ENCODE peak calls at places on chromosome 20, in five cellular contexts. C is HCT116, M is K562, Q is H1, U is heart left ventricle. E is an unnamed sample.
A peak's percentile ranks its signal among the peaks of the same experiment; 100 is the strongest.

GRCh38 chr20:49325981-49326380 is 48.1 kb upstream of the ZNFX1 start:
- DNase-seq in C (no peak), U (no peak), Q (no peak), M (no peak), E (no peak)

GRCh38 chr20:54172532-54172855 is 1.3 kb downstream of the CYP24A1 start:
- DNase-seq in M (no peak), Q (no peak), U (no peak), C (no peak), E (no peak)

GRCh38 chr20:43017241-43018030 is 172.3 kb downstream of the PTPRT start:
- DNase-seq in U (no peak), C (no peak), M (no peak), Q (no peak), E (no peak)

GRCh38 chr20:4261333-4262284 is 246.3 kb upstream of the RNF24 start:
- DNase-seq in U (no peak), M (no peak), C (no peak), Q (no peak), E (no peak)

GRCh38 chr20:63126876-63127699 is 88.8 kb downstream of the YTHDF1 start:
- DNase-seq in C (no peak), Q (no peak), M (no peak), U (no peak), E (no peak)

GRCh38 chr20:11676618-11677289 is 240.9 kb upstream of the BTBD3 start:
- DNase-seq in U (peak; percentile 58), C (peak; percentile 6), Q (peak; percentile 86), M (peak; percentile 25), E (no peak)

GRCh38 chr20:51648571-51648947 is 106.0 kb upstream of the NFATC2 start:
- DNase-seq in U (no peak), M (no peak), C (no peak), Q (no peak), E (no peak)

GRCh38 chr20:44952731-44953130 is 7.5 kb downstream of the TOMM34 start:
- DNase-seq in M (no peak), Q (no peak), U (no peak), C (no peak), E (no peak)

GRCh38 chr20:21613512-21613911 is 92.0 kb upstream of the PAX1 start:
- DNase-seq in Q (no peak), M (no peak), U (no peak), C (no peak), E (no peak)

GRCh38 chr20:50136822-50137599 is 16.5 kb downstream of the PEDS1 start:
- DNase-seq in Q (no peak), U (no peak), C (no peak), M (no peak), E (no peak)

GRCh38 chr20:15812696-15813095 is 760.6 kb downstream of the KIF16B start:
- DNase-seq in C (no peak), U (no peak), M (no peak), Q (no peak), E (no peak)

GRCh38 chr20:37518606-37519507 is 2.2 kb upstream of the NNAT start:
- DNase-seq in Q (no peak), U (peak; percentile 76), M (no peak), C (no peak), E (no peak)

GRCh38 chr20:23634985-23635767 is 2.6 kb downstream of the CST3 start:
- DNase-seq in C (no peak), U (peak; percentile 50), M (no peak), Q (no peak), E (no peak)

GRCh38 chr20:62120365-62120762 is 1.9 kb upstream of the LSM14B start:
- DNase-seq in U (no peak), M (no peak), Q (no peak), C (no peak), E (no peak)

GRCh38 chr20:62122659-62123449 is 579 bp downstream of the LSM14B start:
- DNase-seq in Q (no peak), C (no peak), U (peak; percentile 54), M (peak; percentile 82), E (no peak)

GRCh38 chr20:62121776-62122658 is at the start of gene LSM14B:
- DNase-seq in U (peak; percentile 97), M (peak; percentile 97), Q (peak; percentile 92), C (peak; percentile 89), E (peak; percentile 92)

GRCh38 chr20:62119591-62120364 is 2.5 kb upstream of the LSM14B start:
- DNase-seq in C (no peak), Q (no peak), M (no peak), U (peak; percentile 84), E (no peak)

DNA sequence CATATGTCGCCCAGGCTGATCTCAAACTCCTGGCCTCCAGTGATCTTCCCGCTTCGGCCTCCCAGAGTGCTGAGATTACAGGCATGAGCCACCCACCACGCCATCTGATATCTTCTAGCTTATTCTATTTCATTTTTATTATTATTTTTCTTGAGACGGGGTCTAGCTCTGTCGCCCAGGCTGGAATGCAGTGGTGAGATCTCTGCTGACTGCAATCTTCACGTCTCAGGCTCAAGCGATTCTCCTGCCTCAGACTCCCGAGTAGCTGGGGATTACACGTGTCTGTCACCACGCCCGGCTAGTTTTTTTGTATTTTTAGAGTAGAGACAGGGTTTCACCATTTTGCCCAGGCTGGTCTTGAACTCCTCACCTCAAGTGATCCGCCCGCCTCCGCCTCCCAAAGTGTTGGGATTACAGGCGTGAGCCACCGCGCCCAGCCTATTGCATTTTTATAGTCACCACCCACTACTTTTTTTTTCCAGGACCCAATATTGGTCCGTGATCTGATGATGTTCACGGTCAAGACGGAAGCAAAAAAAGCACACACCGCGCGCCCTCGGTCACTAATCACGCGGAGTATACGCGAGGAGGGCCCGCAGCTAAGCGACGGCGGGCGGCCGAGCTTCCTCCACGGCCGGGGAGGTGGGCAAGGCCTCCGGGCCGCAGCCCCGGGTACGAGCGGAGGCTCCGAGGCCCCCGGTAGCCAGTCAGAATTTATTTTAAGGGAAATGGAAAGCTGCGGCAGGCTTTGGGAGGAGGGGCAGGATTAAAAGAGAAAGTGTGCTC is 1.1 kb upstream of the LSM14B start:
- DNase-seq in U (no peak), M (no peak), Q (no peak), C (peak; percentile 27), E (no peak)
- TF ChIP-seq POLR2A in U (peak; percentile 72), M (peak; percentile 64), Q (no peak), C (peak; percentile 66), E (no peak)

DNA sequence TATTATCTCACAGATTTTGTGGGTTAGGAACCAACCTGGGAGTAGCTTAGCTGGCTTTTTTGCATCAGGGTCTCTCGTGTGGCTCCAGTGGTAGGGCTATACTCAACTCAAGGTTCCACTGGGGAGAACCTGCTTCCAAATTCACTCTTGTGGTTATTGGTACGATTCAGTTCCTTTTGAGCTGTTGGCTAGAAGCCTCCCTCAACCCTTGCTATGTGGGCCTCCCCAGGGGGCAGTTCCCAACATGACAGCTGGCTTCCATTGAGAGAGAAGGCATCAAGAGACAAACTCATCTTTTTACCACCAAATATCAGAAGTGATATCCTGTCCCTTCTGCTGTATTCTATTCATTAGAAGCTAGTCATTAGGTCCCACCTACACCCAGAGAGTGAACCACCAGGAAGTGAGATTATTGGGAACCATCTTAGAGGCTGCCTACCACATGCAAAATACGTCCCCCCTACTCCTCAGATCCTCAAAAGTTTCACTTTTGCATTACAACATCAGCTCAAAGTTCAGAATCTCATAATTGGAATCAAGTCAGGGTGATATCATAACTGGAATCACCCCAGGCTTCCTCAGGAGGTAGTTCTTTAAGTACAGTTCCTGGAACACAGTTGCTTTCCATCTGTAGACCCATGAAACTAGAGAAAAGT is 31.0 kb downstream of the MKKS start:
- DNase-seq in Q (no peak), U (no peak), C (no peak), M (no peak), E (no peak)
- H3K4me1 ChIP-seq in Q (no peaks in the 10 kb centered on the region), U (no peaks in the 10 kb centered on the region), C (no peaks in the 10 kb centered on the region), M (no peaks in the 10 kb centered on the region), E (no peaks in the 10 kb centered on the region)

GRCh38 chr20:17875106-17875980 is 93.3 kb downstream of the SNX5 start:
- DNase-seq in C (no peak), Q (no peak), U (peak; percentile 58), M (no peak), E (no peak)
- TF ChIP-seq POLR2A in C (no peak), Q (no peak), U (no peak), M (no peak), E (no peak)

DNA sequence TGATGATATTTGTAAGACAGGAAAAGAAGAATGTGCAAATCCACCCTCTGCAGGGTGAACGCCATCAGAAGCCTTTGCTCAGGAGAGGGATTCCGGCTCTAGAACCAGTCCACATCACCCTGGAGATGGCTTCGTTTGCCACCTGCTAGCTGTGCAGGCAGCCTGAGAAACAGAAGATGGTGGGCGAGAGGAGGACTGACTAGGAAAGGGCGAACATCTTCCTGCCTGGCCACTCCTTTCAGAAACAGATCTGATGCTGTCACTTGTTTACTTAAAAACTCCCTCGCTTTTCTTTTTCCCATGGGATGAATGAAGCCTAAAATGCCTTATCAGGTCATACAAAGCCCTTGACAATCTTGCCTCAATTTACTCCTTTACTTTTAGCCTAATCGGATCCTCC is 1.2 kb downstream of the PTPRA start:
- DNase-seq in U (no peak), M (no peak), C (no peak), Q (no peak), E (no peak)
- H3K4me1 ChIP-seq in U (peaks cover 39% of the 10 kb centered on the region), M (peaks cover 32% of the 10 kb centered on the region), C (peaks cover 43% of the 10 kb centered on the region), Q (peaks cover 3% of the 10 kb centered on the region), E (peaks cover 38% of the 10 kb centered on the region)

GRCh38 chr20:1118336-1119127 is at the start of gene PSMF1:
- DNase-seq in M (peak; percentile 86), U (peak; percentile 96), Q (peak; percentile 98), C (peak; percentile 87), E (peak; percentile 72)
- TF ChIP-seq POLR2A in M (peak; percentile 84), U (no peak), Q (peak; percentile 25), C (peak; percentile 95), E (no peak)

DNA sequence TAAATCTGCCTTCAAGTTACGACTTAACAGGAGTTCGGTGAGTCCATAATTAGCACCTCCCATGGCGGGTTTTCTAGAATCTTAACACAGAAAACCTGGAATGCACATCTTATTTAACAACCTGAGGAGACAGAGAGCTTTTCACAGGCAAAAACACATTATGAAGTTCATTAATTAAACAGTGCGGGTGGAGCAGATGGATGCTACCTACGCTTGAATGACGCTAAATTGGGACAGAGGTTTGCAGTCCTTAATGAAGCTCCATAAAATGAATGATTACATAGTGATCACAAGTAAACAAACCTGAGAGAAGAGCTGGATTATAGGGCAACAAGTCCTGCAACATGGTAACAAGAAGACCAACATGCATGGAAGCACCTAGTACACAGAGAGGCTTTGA is 81.0 kb downstream of the INSM1 start:
- DNase-seq in U (no peak), Q (no peak), M (no peak), C (no peak), E (no peak)
- H3K4me1 ChIP-seq in U (peaks cover 12% of the 10 kb centered on the region), Q (no peaks in the 10 kb centered on the region), M (no peaks in the 10 kb centered on the region), C (peaks cover 4% of the 10 kb centered on the region), E (peaks cover 12% of the 10 kb centered on the region)

DNA sequence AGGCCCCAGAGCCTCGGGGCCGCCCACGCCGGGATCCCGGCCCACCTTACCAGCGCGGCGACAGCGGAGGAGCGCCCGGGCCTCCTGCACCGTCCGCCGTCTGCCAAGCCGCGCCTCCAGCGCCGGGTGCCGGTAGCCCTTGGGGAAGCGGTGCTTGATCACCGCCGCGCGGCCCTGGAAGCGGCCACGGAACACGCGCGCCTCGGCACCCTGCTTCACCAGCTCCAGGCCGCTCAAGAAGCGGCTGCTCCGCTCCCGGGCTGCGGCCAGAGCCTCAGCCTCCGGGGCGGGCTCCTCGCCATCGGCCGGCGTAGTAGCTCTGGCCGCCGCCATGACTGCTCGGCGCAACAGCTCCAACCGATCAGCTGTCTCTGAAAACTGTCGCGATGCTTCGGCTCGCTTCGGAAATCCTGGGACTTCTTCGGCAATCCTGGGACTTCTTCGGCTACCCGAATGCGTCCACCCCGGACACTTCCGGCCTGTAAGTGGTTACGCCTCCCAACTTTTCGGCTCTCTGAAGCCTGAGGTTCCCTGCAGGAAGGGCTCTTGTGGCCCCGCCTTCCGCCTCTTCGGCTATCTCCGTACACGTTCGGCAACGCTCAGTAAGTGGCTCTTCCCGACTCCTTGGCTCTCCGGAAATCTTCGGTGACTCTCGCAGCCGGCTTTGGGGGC is at the start of gene TP53RK:
- DNase-seq in Q (peak; percentile 96), M (peak; percentile 97), C (peak; percentile 99), U (peak; percentile 99), E (peak; percentile 83)
- TF ChIP-seq POLR2A in Q (peak; percentile 84), M (peak; percentile 89), C (no peak), U (no peak), E (peak; percentile 18)